ENCODE peak calls at places on chromosomes 2 and 18, in eight cellular contexts. P, V, J, O, I, D, U and B are unnamed samples.

GRCh38 chr18:22168360-22168921 is 948 bp upstream of the GATA6 start:
- DNase-seq in P (peak; percentile 70), V (no peak), J (peak; percentile 59), O (peak; percentile 56), I (no peak), D (no peak), U (no peak), B (no peak)

GRCh38 chr2:11955883-11956282 is 209.5 kb downstream of the LPIN1 start:
- DNase-seq in P (no peak), V (no peak), J (no peak), O (no peak), I (no peak), D (no peak), U (no peak), B (no peak)

GRCh38 chr2:38556007-38556801 is 46.5 kb downstream of the HNRNPLL start:
- DNase-seq in P (no peak), V (no peak), J (no peak), O (no peak), I (no peak), D (no peak), U (no peak), B (no peak)

GRCh38 chr18:75823376-75823950 is 396.0 kb upstream of the SMIM21 start:
- DNase-seq in P (no peak), V (no peak), J (no peak), O (no peak), I (no peak), D (no peak), U (no peak), B (no peak)

GRCh38 chr2:22930781-22931180 is 454.2 kb upstream of the KLHL29 start:
- DNase-seq in P (no peak), V (no peak), J (no peak), O (peak; percentile 8), I (no peak), D (no peak), U (no peak), B (no peak)

GRCh38 chr18:61096231-61096630 is 237.0 kb upstream of the CDH20 start:
- DNase-seq in P (no peak), V (no peak), J (no peak), O (no peak), I (no peak), D (no peak), U (no peak), B (no peak)

GRCh38 chr18:24629926-24630325 is 169.5 kb downstream of the HRH4 start:
- DNase-seq in P (no peak), V (no peak), J (no peak), O (no peak), I (no peak), D (no peak), U (no peak), B (no peak)

GRCh38 chr2:157190151-157190550 is 67.4 kb upstream of the GALNT5 start:
- DNase-seq in P (no peak), V (no peak), J (no peak), O (no peak), I (no peak), D (no peak), U (no peak), B (no peak)

GRCh38 chr2:70983506-70984227 is 5.2 kb downstream of the ANKRD53 start:
- DNase-seq in P (no peak), V (no peak), J (no peak), O (no peak), I (no peak), D (peak; percentile 20), U (peak; percentile 7), B (peak; percentile 72)

GRCh38 chr2:100891911-100892642 is 72.1 kb downstream of the NPAS2 start:
- DNase-seq in P (no peak), V (no peak), J (peak; percentile 67), O (no peak), I (peak; percentile 65), D (no peak), U (no peak), B (no peak)

GRCh38 chr2:3183766-3184165 is 193.9 kb downstream of the EIPR1 start:
- DNase-seq in P (no peak), V (no peak), J (no peak), O (no peak), I (no peak), D (no peak), U (no peak), B (no peak)

GRCh38 chr18:71598374-71598773 is 945.8 kb downstream of the CBLN2 start:
- DNase-seq in P (no peak), V (no peak), J (no peak), O (no peak), I (no peak), D (no peak), U (no peak), B (no peak)

GRCh38 chr2:197450485-197450884 is 2.9 kb upstream of the COQ10B start:
- DNase-seq in P (no peak), V (no peak), J (no peak), O (no peak), I (no peak), D (no peak), U (no peak), B (no peak)

GRCh38 chr18:9506046-9506792 is 30.9 kb downstream of the RALBP1 start:
- DNase-seq in P (peak; percentile 28), V (no peak), J (peak; percentile 16), O (peak; percentile 31), I (no peak), D (no peak), U (no peak), B (no peak)

GRCh38 chr2:47088371-47089082 is 66.6 kb downstream of the STPG4 start:
- DNase-seq in P (peak; percentile 43), V (no peak), J (peak; percentile 73), O (no peak), I (no peak), D (no peak), U (no peak), B (no peak)

GRCh38 chr2:225002039-225002655 is 40.1 kb downstream of the DOCK10 start:
- DNase-seq in P (peak; percentile 91), V (no peak), J (peak; percentile 5), O (peak; percentile 69), I (peak; percentile 43), D (no peak), U (peak; percentile 33), B (no peak)

GRCh38 chr18:12165038-12165768 is 71.6 kb downstream of the ANKRD62 start:
- DNase-seq in P (no peak), V (no peak), J (no peak), O (no peak), I (no peak), D (no peak), U (no peak), B (no peak)

GRCh38 chr18:37545461-37545860 is 20.1 kb downstream of the CELF4 start:
- DNase-seq in P (no peak), V (no peak), J (no peak), O (no peak), I (no peak), D (no peak), U (no peak), B (no peak)

GRCh38 chr18:48875942-48876511 is 74.7 kb downstream of the SMAD7 start:
- DNase-seq in P (peak; percentile 69), V (no peak), J (no peak), O (no peak), I (no peak), D (peak; percentile 53), U (no peak), B (no peak)

GRCh38 chr2:60438136-60438535 is 115.3 kb downstream of the BCL11A start:
- DNase-seq in P (no peak), V (no peak), J (no peak), O (no peak), I (no peak), D (no peak), U (no peak), B (no peak)

GRCh38 chr2:230762317-230762896 is 49.8 kb downstream of the CAB39 start:
- DNase-seq in P (peak; percentile 82), V (peak; percentile 10), J (peak; percentile 25), O (peak; percentile 26), I (no peak), D (no peak), U (no peak), B (no peak)

GRCh38 chr2:213238753-213239591 is 45.3 kb upstream of the SPAG16 start:
- DNase-seq in P (no peak), V (no peak), J (no peak), O (no peak), I (peak; percentile 36), D (no peak), U (no peak), B (no peak)

GRCh38 chr2:181483221-181483620 is 26.0 kb downstream of the ITGA4 start:
- DNase-seq in P (no peak), V (no peak), J (no peak), O (no peak), I (no peak), D (no peak), U (no peak), B (no peak)

GRCh38 chr2:181483876-181484275 is 26.7 kb downstream of the ITGA4 start:
- DNase-seq in P (no peak), V (no peak), J (no peak), O (no peak), I (no peak), D (no peak), U (no peak), B (no peak)
- TF ChIP-seq POLR2AphosphoS5 in P (no peak), V (no peak), J (no peak), O (no peak), I (no peak), D (no peak), U (no peak), B (no peak)

GRCh38 chr2:112784199-112785189 is at the start of gene IL1A:
- DNase-seq in P (peak; percentile 87), V (peak; percentile 17), J (peak; percentile 50), O (no peak), I (peak; percentile 40), D (no peak), U (no peak), B (no peak)
- H3K4me3 ChIP-seq in P (peak within 1 kb of the TSS; percentile 16), V (no peak within 1 kb of the TSS), J (no peak within 1 kb of the TSS), O (no peak within 1 kb of the TSS), I (peak within 1 kb of the TSS; percentile 27), D (no peak within 1 kb of the TSS), U (no peak within 1 kb of the TSS), B (no peak within 1 kb of the TSS)

GRCh38 chr2:37472959-37473358 is 128.5 kb downstream of the QPCT start:
- DNase-seq in P (peak; percentile 12), V (no peak), J (no peak), O (no peak), I (no peak), D (no peak), U (peak; percentile 29), B (no peak)
- TF ChIP-seq POLR2AphosphoS5 in P (no peak), V (no peak), J (no peak), O (no peak), I (no peak), D (no peak), U (no peak), B (no peak)

GRCh38 chr2:62307469-62308389 is 111.8 kb downstream of the B3GNT2 start:
- DNase-seq in P (no peak), V (no peak), J (no peak), O (peak; percentile 70), I (no peak), D (no peak), U (peak; percentile 44), B (no peak)

GRCh38 chr2:62305421-62306176 is 109.7 kb downstream of the B3GNT2 start:
- DNase-seq in P (no peak), V (no peak), J (peak; percentile 71), O (no peak), I (no peak), D (no peak), U (no peak), B (no peak)

GRCh38 chr2:62306751-62307468 is 111.0 kb downstream of the B3GNT2 start:
- DNase-seq in P (no peak), V (no peak), J (no peak), O (peak; percentile 50), I (peak; percentile 48), D (no peak), U (peak; percentile 84), B (no peak)

GRCh38 chr2:62309081-62309464 is 113.2 kb downstream of the B3GNT2 start:
- DNase-seq in P (no peak), V (no peak), J (no peak), O (no peak), I (no peak), D (no peak), U (no peak), B (no peak)

GRCh38 chr2:62309465-62310091 is 113.7 kb downstream of the B3GNT2 start:
- DNase-seq in P (peak; percentile 56), V (no peak), J (no peak), O (no peak), I (no peak), D (no peak), U (peak; percentile 50), B (no peak)
- H3K4me3 ChIP-seq in P (peak overlapping the region; percentile 32), V (no peak overlapping the region), J (no peak overlapping the region), O (no peak overlapping the region), I (no peak overlapping the region), D (no peak overlapping the region), U (peak overlapping the region; percentile 49), B (no peak overlapping the region)